ENCODE peak calls at places on chromosomes 11 and 22, in six cellular contexts. F is left ventricle myocardium inferior, Q is Peyer's patch, Y is sigmoid colon, E is coronary artery, G is kidney epithelial cell. U is an unnamed sample.

GRCh38 chr11:9982127-9982795 is 311.8 kb downstream of the SBF2 start:
- DNase-seq in Q (no peak), Y (no peak), F (no peak), G (no peak), E (no peak), U (peak; percentile 41)

GRCh38 chr22:21961886-21962654 is 9.4 kb upstream of the PPM1F start:
- DNase-seq in Y (no peak), G (no peak), Q (no peak), F (no peak), E (no peak), U (no peak)

GRCh38 chr22:31943206-31943975 is 944 bp upstream of the YWHAH start:
- DNase-seq in Q (no peak), E (no peak), Y (no peak), G (no peak), F (no peak), U (no peak)

GRCh38 chr11:72491001-72491400 is 56.7 kb upstream of the CLPB start:
- DNase-seq in G (no peak), E (no peak), F (no peak), Q (no peak), Y (no peak), U (no peak)

GRCh38 chr11:576791-577610 is 731 bp downstream of the PHRF1 start:
- DNase-seq in E (no peak), Q (no peak), G (no peak), F (no peak), Y (no peak), U (no peak)

GRCh38 chr11:2355000-2355644 is 22.0 kb upstream of the CD81 start:
- DNase-seq in Y (no peak), Q (peak; percentile 2), F (no peak), G (no peak), E (no peak), U (no peak)

GRCh38 chr11:102361100-102362021 is 14.3 kb downstream of the BIRC2 start:
- DNase-seq in Q (no peak), G (no peak), F (no peak), E (no peak), Y (no peak), U (no peak)

GRCh38 chr11:34633990-34634725 is 13.3 kb downstream of the EHF start:
- DNase-seq in Y (no peak), F (no peak), G (no peak), E (no peak), Q (no peak), U (peak; percentile 13)

GRCh38 chr11:65425105-65425970 is 2.7 kb downstream of the NEAT1 start:
- DNase-seq in F (peak; percentile 12), G (no peak), E (peak; percentile 74), Q (peak; percentile 91), Y (peak; percentile 76), U (peak; percentile 38)

GRCh38 chr22:33848251-33848650 is 72.0 kb downstream of the LARGE1 start:
- DNase-seq in G (no peak), Q (no peak), E (no peak), Y (no peak), F (no peak), U (no peak)

GRCh38 chr11:59818572-59818971 is 8.0 kb upstream of the MRPL16 start:
- DNase-seq in Y (no peak), Q (no peak), E (no peak), F (no peak), G (no peak), U (no peak)

GRCh38 chr11:68211546-68211945 is 1.6 kb downstream of the KMT5B start:
- DNase-seq in G (no peak), Q (peak; percentile 63), F (no peak), E (no peak), Y (no peak), U (no peak)

GRCh38 chr11:46529086-46529905 is 64.5 kb downstream of the AMBRA1 start:
- DNase-seq in E (no peak), G (no peak), Q (peak; percentile 87), F (peak; percentile 53), Y (peak; percentile 77), U (no peak)

GRCh38 chr11:61969838-61970452 is 2.5 kb upstream of the FTH1 start:
- DNase-seq in Q (no peak), Y (no peak), F (no peak), G (no peak), E (no peak), U (peak; percentile 73)

GRCh38 chr22:45502215-45503070 is at the start of gene FBLN1:
- DNase-seq in Y (no peak), F (peak; percentile 65), Q (no peak), E (no peak), G (no peak), U (no peak)

GRCh38 chr22:38655532-38656255 is 498 bp downstream of the FAM227A start:
- DNase-seq in Q (no peak), E (no peak), G (no peak), F (no peak), Y (peak; percentile 69), U (no peak)

GRCh38 chr22:30918761-30919160 is 49.8 kb downstream of the MORC2 start:
- DNase-seq in E (no peak), G (no peak), Y (peak; percentile 35), Q (peak; percentile 22), F (no peak), U (no peak)

GRCh38 chr11:8794677-8795103 is 112.1 kb downstream of the RPL27A start:
- DNase-seq in Q (peak; percentile 68), G (no peak), F (no peak), E (no peak), Y (no peak), U (no peak)

GRCh38 chr11:43895601-43896000 is 15.0 kb downstream of the ALKBH3 start:
- DNase-seq in F (no peak), Q (no peak), E (no peak), Y (no peak), G (no peak), U (no peak)

GRCh38 chr22:19879248-19879575 is 24.5 kb upstream of the GNB1L start:
- DNase-seq in Q (peak; percentile 25), F (peak; percentile 6), E (peak; percentile 66), G (no peak), Y (peak; percentile 50), U (no peak)
- H3K4me3 ChIP-seq in Q (no peak overlapping the region), F (no peak overlapping the region), E (no peak overlapping the region), G (no peak overlapping the region), Y (no peak overlapping the region), U (no peak overlapping the region)

DNA sequence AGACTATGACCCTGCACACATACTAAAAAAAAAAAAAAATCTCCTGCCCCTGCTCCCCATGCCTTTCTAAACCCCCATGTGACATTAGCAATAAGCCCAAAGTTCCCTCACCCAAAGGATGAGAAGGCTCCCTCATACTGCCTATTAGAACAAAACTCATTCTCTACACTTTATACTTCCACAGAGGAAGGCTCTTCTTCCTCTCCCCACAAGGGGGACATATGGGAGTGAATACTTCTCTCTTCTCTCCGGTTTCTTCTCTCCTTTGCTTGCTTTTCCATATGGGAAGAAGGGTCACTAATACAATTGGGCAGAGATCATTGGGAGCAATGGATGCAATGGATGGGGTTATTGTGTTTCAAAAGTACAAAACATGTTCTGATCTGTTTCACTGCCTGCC is 3.3 kb downstream of the OR52L1 start:
- DNase-seq in Q (no peak), G (no peak), F (no peak), Y (no peak), E (no peak), U (no peak)
- TF ChIP-seq CTCF in Q (no peak), G (no peak), F (no peak), Y (no peak), E (no peak), U (no peak)

DNA sequence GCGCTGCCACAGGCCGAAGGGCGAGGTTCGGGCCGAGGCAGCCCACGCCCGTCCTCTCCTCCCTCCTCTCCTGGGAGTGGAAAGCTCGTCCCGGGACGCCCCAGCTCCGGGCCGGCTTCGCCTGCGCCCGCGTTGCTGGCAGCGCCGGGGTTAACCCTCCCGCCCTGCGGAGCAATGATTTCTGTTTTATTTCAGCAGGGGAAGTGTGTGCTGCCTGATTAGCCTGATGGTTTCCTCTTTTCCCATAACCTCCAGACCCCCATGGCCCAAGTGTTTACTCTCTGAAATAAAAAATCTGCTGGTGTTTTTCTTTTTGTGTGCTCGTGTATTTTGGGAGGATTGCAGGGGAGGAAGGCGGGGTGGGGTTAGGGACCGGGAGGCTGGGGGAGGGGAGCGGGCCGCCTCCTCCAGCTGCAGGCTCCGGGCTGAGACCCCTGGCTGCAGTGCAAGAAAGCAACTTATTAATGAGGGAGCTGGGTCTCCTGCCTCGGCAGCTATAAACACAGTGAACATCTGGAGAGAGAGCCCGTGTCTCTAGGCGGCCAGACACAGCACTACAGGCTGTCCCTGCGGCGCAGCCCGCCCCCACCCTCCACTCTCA is 38.6 kb downstream of the ETS1 start:
- DNase-seq in F (peak; percentile 78), Q (peak; percentile 74), E (no peak), Y (peak; percentile 90), G (no peak), U (no peak)
- H3K4me3 ChIP-seq in F (peak overlapping the region; percentile 69), Q (peak overlapping the region; percentile 43), E (peak overlapping the region; percentile 72), Y (peak overlapping the region; percentile 56), G (peak overlapping the region; percentile 35), U (peak overlapping the region; percentile 46)

GRCh38 chr11:118353084-118353710 is 6.2 kb upstream of the UBE4A start:
- DNase-seq in Q (no peak), G (no peak), F (no peak), E (no peak), Y (no peak), U (no peak)
- TF ChIP-seq CTCF in Q (peak; percentile 40), G (peak; percentile 31), F (peak; percentile 65), E (no peak), Y (peak; percentile 21), U (peak; percentile 42)

GRCh38 chr11:3984896-3985295 is 109.7 kb upstream of the RRM1 start:
- DNase-seq in F (no peak), Q (peak; percentile 50), E (no peak), G (no peak), Y (no peak), U (no peak)
- H3K4me3 ChIP-seq in F (no peak overlapping the region), Q (no peak overlapping the region), E (no peak overlapping the region), G (no peak overlapping the region), Y (no peak overlapping the region), U (no peak overlapping the region)

GRCh38 chr11:57391111-57391510 is 661 bp upstream of the PRG2 start:
- DNase-seq in G (no peak), F (no peak), E (no peak), Q (no peak), Y (no peak), U (no peak)

GRCh38 chr11:57391546-57391945 is 1.1 kb upstream of the PRG2 start:
- DNase-seq in Y (no peak), F (no peak), E (no peak), Q (no peak), G (no peak), U (no peak)

GRCh38 chr11:57386178-57386945 is 4.1 kb downstream of the PRG2 start:
- DNase-seq in Y (no peak), F (no peak), E (no peak), G (no peak), Q (no peak), U (no peak)

GRCh38 chr11:57390535-57390934 is at the start of gene PRG2:
- DNase-seq in E (no peak), F (no peak), Y (no peak), Q (no peak), G (no peak), U (no peak)

GRCh38 chr11:57387284-57388030 is 3.0 kb downstream of the PRG2 start:
- DNase-seq in G (no peak), Q (no peak), E (no peak), F (peak; percentile 46), Y (no peak), U (no peak)
- TF ChIP-seq CTCF in G (no peak), Q (no peak), E (no peak), F (peak; percentile 43), Y (no peak), U (peak; percentile 22)

GRCh38 chr22:37517826-37518450 is 1.3 kb downstream of the CARD10 start:
- DNase-seq in G (no peak), E (no peak), F (no peak), Q (no peak), Y (no peak), U (no peak)
- H3K4me3 ChIP-seq in G (peak overlapping the region; percentile 88), E (peak overlapping the region; percentile 76), F (peak overlapping the region; percentile 77), Q (no peak overlapping the region), Y (peak overlapping the region; percentile 51), U (no peak overlapping the region)